ENCODE peak calls at places on chromosomes 2 and 18, in eight cellular contexts. G is K562, I is ovary, M is H1, D is A549, C is suprapubic skin, Q is upper lobe of left lung, N is sigmoid colon. K is an unnamed sample.

GRCh38 chr2:206979922-206980321 is 40.6 kb downstream of the CPO start:
- DNase-seq in G (no peak), I (no peak), M (no peak), D (no peak), C (no peak), Q (no peak), N (no peak), K (no peak)

GRCh38 chr18:48835745-48836191 is 115.0 kb downstream of the SMAD7 start:
- DNase-seq in G (no peak), I (no peak), M (no peak), D (no peak), C (no peak), Q (no peak), N (peak; percentile 47), K (no peak)

GRCh38 chr2:209960676-209961630 is 41.5 kb upstream of the RPE start:
- DNase-seq in G (peak; percentile 61), I (peak; percentile 25), M (peak; percentile 53), D (peak; percentile 18), C (no peak), Q (no peak), N (no peak), K (peak; percentile 27)

GRCh38 chr2:3595985-3596384 is 1.1 kb downstream of the COLEC11 start:
- DNase-seq in G (peak; percentile 59), I (no peak), M (no peak), D (no peak), C (no peak), Q (no peak), N (no peak), K (no peak)

GRCh38 chr2:217833439-217833838 is 169.4 kb downstream of the TNS1 start:
- DNase-seq in G (no peak), I (no peak), M (no peak), D (no peak), C (no peak), Q (no peak), N (no peak), K (no peak)

GRCh38 chr2:238305965-238306679 is 14.2 kb upstream of the TRAF3IP1 start:
- DNase-seq in G (no peak), I (no peak), M (no peak), D (no peak), C (no peak), Q (no peak), N (no peak), K (no peak)

GRCh38 chr2:151183072-151183580 is 78.5 kb downstream of the RBM43 start:
- DNase-seq in G (no peak), I (no peak), M (no peak), D (no peak), C (no peak), Q (no peak), N (no peak), K (no peak)

GRCh38 chr2:234377761-234378341 is 119.0 kb downstream of the ARL4C start:
- DNase-seq in G (no peak), I (no peak), M (no peak), D (no peak), C (no peak), Q (no peak), N (no peak), K (peak; percentile 32)

GRCh38 chr18:33201509-33201926 is 239.0 kb downstream of the CCDC178 start:
- DNase-seq in G (peak; percentile 9), I (no peak), M (peak; percentile 74), D (no peak), C (no peak), Q (no peak), N (no peak), K (no peak)

GRCh38 chr2:118970396-118971135 is 28.6 kb downstream of the MARCO start:
- DNase-seq in G (no peak), I (no peak), M (peak; percentile 33), D (no peak), C (no peak), Q (no peak), N (peak; percentile 77), K (no peak)

GRCh38 chr18:36352384-36352783 is 54.9 kb downstream of the FHOD3 start:
- DNase-seq in G (no peak), I (no peak), M (no peak), D (no peak), C (no peak), Q (no peak), N (no peak), K (no peak)

GRCh38 chr18:57959278-57959677 is 84.7 kb upstream of the NEDD4L start:
- DNase-seq in G (peak; percentile 50), I (no peak), M (no peak), D (peak; percentile 67), C (no peak), Q (peak; percentile 3), N (no peak), K (no peak)

GRCh38 chr2:30334738-30335426 is 103.5 kb downstream of the LBH start:
- DNase-seq in G (no peak), I (no peak), M (no peak), D (no peak), C (no peak), Q (no peak), N (no peak), K (no peak)

GRCh38 chr2:156697906-156698305 is 261.7 kb downstream of the GPD2 start:
- DNase-seq in G (no peak), I (no peak), M (no peak), D (no peak), C (no peak), Q (no peak), N (no peak), K (no peak)

GRCh38 chr2:156982615-156983014 is 274.9 kb upstream of the GALNT5 start:
- DNase-seq in G (no peak), I (no peak), M (no peak), D (no peak), C (no peak), Q (no peak), N (no peak), K (no peak)

GRCh38 chr2:15912203-15912602 is 28.1 kb upstream of the MYCN start:
- DNase-seq in G (no peak), I (peak; percentile 72), M (peak; percentile 40), D (peak; percentile 56), C (no peak), Q (no peak), N (peak; percentile 83), K (peak; percentile 38)

GRCh38 chr2:65639156-65639876 is 206.9 kb upstream of the SPRED2 start:
- DNase-seq in G (no peak), I (no peak), M (no peak), D (no peak), C (no peak), Q (no peak), N (peak; percentile 67), K (no peak)

GRCh38 chr2:172281648-172282576 is 145.5 kb upstream of the ITGA6 start:
- DNase-seq in G (no peak), I (no peak), M (no peak), D (no peak), C (no peak), Q (no peak), N (no peak), K (no peak)

GRCh38 chr2:216934623-216935022 is 74.8 kb upstream of the TNP1 start:
- DNase-seq in G (no peak), I (peak; percentile 41), M (no peak), D (no peak), C (no peak), Q (no peak), N (no peak), K (no peak)

DNA sequence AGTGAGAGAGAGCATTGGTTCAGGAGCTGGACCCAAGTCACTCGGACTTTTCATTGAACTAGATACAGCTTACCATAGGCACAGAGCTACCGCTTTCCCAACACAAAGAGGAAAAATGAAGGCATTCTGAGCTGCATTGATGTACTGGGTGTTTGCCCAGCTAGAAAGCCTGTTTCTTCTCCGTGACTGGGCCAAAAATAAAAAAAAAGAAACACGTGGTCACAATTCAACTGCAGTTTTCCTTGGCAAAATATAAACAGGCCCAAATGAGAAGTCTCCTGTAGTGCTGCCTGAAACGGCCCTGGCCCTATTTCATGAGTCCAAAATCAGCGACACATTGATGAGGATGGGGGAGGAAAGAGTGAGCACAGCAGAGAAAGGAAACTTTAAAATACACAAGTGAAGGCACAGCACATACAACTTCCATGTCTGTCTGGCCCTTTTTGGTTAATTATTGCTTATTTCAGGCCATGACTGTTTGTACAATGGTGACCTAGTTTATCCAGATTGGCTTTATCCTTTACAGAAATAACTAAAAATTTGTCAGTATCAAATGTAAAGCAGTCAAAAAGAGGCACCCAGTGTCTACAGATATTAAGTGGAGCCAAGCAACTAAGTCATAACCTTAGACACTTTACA is 179.7 kb downstream of the ICOS start:
- DNase-seq in G (no peak), I (no peak), M (no peak), D (no peak), C (no peak), Q (no peak), N (no peak), K (no peak)
- TF ChIP-seq EP300 in G (no peak), I (no peak), M (no peak), D (no peak), C (no peak), Q (no peak), N (no peak), K (no peak)

DNA sequence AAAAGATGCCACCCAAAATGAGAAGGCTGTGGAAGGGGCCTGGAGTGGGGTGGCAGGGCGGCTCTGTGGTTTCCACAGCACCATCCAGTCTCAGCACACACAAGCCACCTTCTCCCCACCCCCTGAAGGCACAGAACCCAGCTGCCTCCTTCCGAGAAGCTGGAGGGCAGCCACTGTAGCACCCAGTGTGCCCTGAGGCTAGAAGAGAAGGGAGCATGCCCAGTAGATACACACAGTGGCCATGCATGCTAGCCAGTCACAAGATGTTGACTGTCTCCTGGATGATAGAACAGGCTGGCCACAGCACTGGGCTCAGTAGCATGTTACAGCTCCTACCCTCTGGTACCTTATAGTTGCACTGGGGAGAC is 148.9 kb upstream of the EPAS1 start:
- DNase-seq in G (no peak), I (no peak), M (no peak), D (no peak), C (peak; percentile 21), Q (no peak), N (peak; percentile 29), K (no peak)
- TF ChIP-seq EP300 in G (no peak), I (no peak), M (no peak), D (no peak), C (no peak), Q (no peak), N (no peak), K (no peak)

DNA sequence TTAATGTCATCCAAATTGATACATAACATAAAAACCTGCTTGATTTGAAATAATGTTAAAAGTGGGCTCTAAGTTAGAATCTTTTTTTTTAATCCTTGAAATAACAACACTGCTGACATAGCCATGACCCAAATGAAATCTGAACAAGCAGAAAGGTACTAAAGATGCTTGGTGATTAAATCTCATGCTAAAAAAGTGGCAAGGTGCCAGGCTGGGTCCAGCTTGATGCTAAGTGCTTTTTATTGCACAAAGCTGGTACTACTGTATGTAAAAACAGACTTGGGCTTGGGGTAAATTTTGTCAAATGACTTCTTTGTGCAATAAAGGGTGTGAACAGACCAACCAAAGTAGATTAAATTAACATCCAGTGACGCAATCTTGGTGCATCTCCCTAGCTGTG is 13.4 kb downstream of the BCL11A start:
- DNase-seq in G (no peak), I (no peak), M (no peak), D (no peak), C (no peak), Q (no peak), N (no peak), K (no peak)
- TF ChIP-seq EP300 in G (no peak), I (no peak), M (no peak), D (no peak), C (no peak), Q (no peak), N (no peak), K (no peak)

DNA sequence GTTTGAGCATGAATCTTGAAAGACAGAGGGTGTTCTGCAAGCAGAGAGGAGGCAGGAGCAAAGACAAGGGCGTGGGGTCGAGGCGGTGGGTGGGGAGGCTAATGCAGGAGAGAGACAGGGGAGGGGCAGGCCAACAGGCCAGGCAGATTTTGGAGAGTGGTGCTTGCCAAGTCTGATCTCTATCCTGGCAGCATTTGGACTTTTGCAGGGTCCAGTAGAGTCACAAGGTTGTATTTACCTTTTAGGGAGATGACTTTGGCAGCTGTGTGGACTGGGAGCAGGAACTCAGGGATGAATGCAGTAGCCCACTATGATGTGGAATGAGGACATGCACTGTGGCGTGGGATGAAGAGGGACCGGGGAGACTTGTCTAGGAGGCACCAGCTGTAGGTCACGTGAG is 15.7 kb upstream of the CEP192 start:
- DNase-seq in G (no peak), I (no peak), M (no peak), D (no peak), C (no peak), Q (no peak), N (no peak), K (no peak)
- TF ChIP-seq EP300 in G (no peak), I (no peak), M (no peak), D (no peak), C (no peak), Q (no peak), N (no peak), K (no peak)

K was measured in tibial nerve.